ENCODE peak calls at places on chromosomes 11 and 22, in nine cellular contexts. E is bronchial epithelial cell, J is endothelial cell, Q is nephron progenitor cell, Y is sigmoid colon, W is A172, L is transverse colon, T is frontal cortex, Z is NCI-H460. X is an unnamed sample.

GRCh38 chr11:123330948-123331347 is 99.1 kb upstream of the GRAMD1B start:
- DNase-seq in E (no peak), J (no peak), Q (no peak), Y (no peak), W (no peak), L (no peak), T (no peak), Z (no peak), X (no peak)

GRCh38 chr11:115924744-115925567 is 420.7 kb upstream of the CADM1 start:
- DNase-seq in E (peak), J (no peak), Q (no peak), Y (no peak), W (peak), L (no peak), T (no peak), Z (no peak), X (no peak)

GRCh38 chr11:3810951-3811350 is 2.6 kb downstream of the PGAP2 start:
- DNase-seq in E (no peak), J (no peak), Q (no peak), Y (no peak), W (no peak), L (no peak), T (no peak), Z (no peak), X (no peak)

GRCh38 chr11:57763568-57763967 is 2.0 kb downstream of the CTNND1 start:
- DNase-seq in E (no peak), J (no peak), Q (no peak), Y (no peak), W (peak), L (no peak), T (no peak), Z (no peak), X (peak)

GRCh38 chr22:37742374-37743092 is 45.7 kb downstream of the TRIOBP start:
- DNase-seq in E (peak), J (no peak), Q (no peak), Y (peak), W (peak), L (no peak), T (no peak), Z (no peak), X (peak)

GRCh38 chr11:113615773-113616172 is 90.3 kb downstream of the TMPRSS5 start:
- DNase-seq in E (peak), J (no peak), Q (no peak), Y (no peak), W (no peak), L (no peak), T (no peak), Z (no peak), X (no peak)

GRCh38 chr22:44685384-44686056 is 16.5 kb upstream of the PRR5 start:
- DNase-seq in E (peak), J (no peak), Q (peak), Y (no peak), W (peak), L (peak), T (no peak), Z (peak), X (peak)

GRCh38 chr11:5159806-5160205 is 5.2 kb upstream of the OR52A1 start:
- DNase-seq in E (no peak), J (no peak), Q (no peak), Y (no peak), W (no peak), L (no peak), T (no peak), Z (no peak), X (no peak)

GRCh38 chr11:94104734-94105133 is 23.9 kb upstream of the PANX1 start:
- DNase-seq in E (peak), J (no peak), Q (no peak), Y (no peak), W (no peak), L (no peak), T (no peak), Z (no peak), X (no peak)

GRCh38 chr11:76656571-76657081 is 13.9 kb downstream of the LRRC32 start:
- DNase-seq in E (no peak), J (no peak), Q (no peak), Y (peak), W (no peak), L (no peak), T (no peak), Z (no peak), X (no peak)

GRCh38 chr11:67504023-67504949 is 877 bp downstream of the PITPNM1 start:
- DNase-seq in E (no peak), J (peak), Q (peak), Y (no peak), W (peak), L (peak), T (peak), Z (peak), X (peak)

GRCh38 chr11:13338437-13339069 is 61.0 kb downstream of the BMAL1 start:
- DNase-seq in E (peak), J (no peak), Q (no peak), Y (no peak), W (peak), L (no peak), T (no peak), Z (peak), X (no peak)

GRCh38 chr11:33411751-33412150 is 154.6 kb downstream of the HIPK3 start:
- DNase-seq in E (no peak), J (no peak), Q (no peak), Y (no peak), W (no peak), L (no peak), T (no peak), Z (no peak), X (no peak)

GRCh38 chr11:87548797-87549196 is 511.1 kb downstream of the TMEM135 start:
- DNase-seq in E (no peak), J (no peak), Q (no peak), Y (no peak), W (no peak), L (no peak), T (no peak), Z (no peak), X (no peak)